ENCODE peak calls at places on chromosomes 7 and 10, in nine cellular contexts. M is psoas muscle, O is HepG2, H is IMR-90, B is ovary, K is tibial nerve, G is thyroid gland, L is foreskin keratinocyte, D is HCT116. R is an unnamed sample.

GRCh38 chr10:117755615-117756014 is 213.1 kb downstream of the EMX2 start:
- DNase-seq in G (no peak), D (no peak), O (no peak), M (no peak), L (no peak), K (no peak), H (no peak), B (no peak), R (no peak)

GRCh38 chr10:89946106-89946505 is 244.7 kb downstream of the KIF20B start:
- DNase-seq in M (no peak), D (no peak), L (no peak), H (peak; percentile 15), G (no peak), O (no peak), B (no peak), K (no peak), R (no peak)

GRCh38 chr7:38311329-38311937 is 38.0 kb upstream of the TARP start:
- DNase-seq in B (peak; percentile 43), G (peak; percentile 45), L (no peak), K (no peak), H (no peak), M (peak; percentile 37), D (no peak), O (no peak), R (peak; percentile 82)

GRCh38 chr7:106110238-106110560 is 1.9 kb downstream of the SYPL1 start:
- DNase-seq in B (no peak), O (no peak), D (no peak), M (no peak), G (no peak), L (peak; percentile 19), H (no peak), K (no peak), R (no peak)

GRCh38 chr7:12470930-12471329 is 67.3 kb upstream of the VWDE start:
- DNase-seq in K (no peak), H (no peak), D (no peak), B (no peak), G (no peak), O (no peak), M (no peak), L (no peak), R (no peak)

GRCh38 chr7:120079704-120080103 is 193.3 kb upstream of the KCND2 start:
- DNase-seq in H (no peak), D (no peak), K (no peak), O (no peak), B (no peak), G (no peak), L (no peak), M (no peak), R (no peak)

GRCh38 chr7:76065016-76065612 is 17.2 kb downstream of the MDH2 start:
- DNase-seq in M (no peak), B (no peak), L (no peak), G (no peak), H (no peak), K (no peak), O (no peak), D (no peak), R (no peak)

GRCh38 chr10:46549171-46550075 is 7.0 kb downstream of the GPRIN2 start:
- DNase-seq in B (peak; percentile 40), G (peak; percentile 7), L (no peak), M (peak; percentile 10), O (no peak), H (no peak), D (no peak), K (peak; percentile 12), R (peak; percentile 18)

GRCh38 chr7:16063691-16064090 is 357.6 kb downstream of the CRPPA start:
- DNase-seq in K (no peak), L (no peak), G (no peak), M (no peak), B (no peak), H (no peak), O (no peak), D (no peak), R (no peak)

GRCh38 chr10:37010741-37011140 is 114.7 kb upstream of the ANKRD30A start:
- DNase-seq in H (no peak), M (no peak), G (no peak), B (no peak), O (no peak), L (peak; percentile 4), D (no peak), K (no peak), R (no peak)

GRCh38 chr7:107286751-107287621 is 118.2 kb downstream of the HBP1 start:
- DNase-seq in H (no peak), K (no peak), M (no peak), G (no peak), B (no peak), O (peak; percentile 5), L (no peak), D (no peak), R (no peak)

GRCh38 chr10:103560886-103561285 is 67.4 kb downstream of the NEURL1 start:
- DNase-seq in L (no peak), D (no peak), H (no peak), M (no peak), K (no peak), B (no peak), O (no peak), G (no peak), R (no peak)

GRCh38 chr10:103563231-103564115 is 70.0 kb downstream of the NEURL1 start:
- DNase-seq in D (no peak), B (no peak), G (no peak), L (no peak), K (no peak), M (no peak), H (no peak), O (no peak), R (no peak)

GRCh38 chr10:103566536-103566935 is 73.0 kb downstream of the NEURL1 start:
- DNase-seq in M (no peak), O (no peak), K (no peak), D (no peak), L (peak; percentile 85), B (no peak), G (no peak), H (peak; percentile 34), R (no peak)

GRCh38 chr10:103564799-103565365 is 71.4 kb downstream of the NEURL1 start:
- DNase-seq in D (peak; percentile 42), K (no peak), B (no peak), O (peak; percentile 26), G (no peak), H (no peak), M (no peak), L (no peak), R (no peak)

DNA sequence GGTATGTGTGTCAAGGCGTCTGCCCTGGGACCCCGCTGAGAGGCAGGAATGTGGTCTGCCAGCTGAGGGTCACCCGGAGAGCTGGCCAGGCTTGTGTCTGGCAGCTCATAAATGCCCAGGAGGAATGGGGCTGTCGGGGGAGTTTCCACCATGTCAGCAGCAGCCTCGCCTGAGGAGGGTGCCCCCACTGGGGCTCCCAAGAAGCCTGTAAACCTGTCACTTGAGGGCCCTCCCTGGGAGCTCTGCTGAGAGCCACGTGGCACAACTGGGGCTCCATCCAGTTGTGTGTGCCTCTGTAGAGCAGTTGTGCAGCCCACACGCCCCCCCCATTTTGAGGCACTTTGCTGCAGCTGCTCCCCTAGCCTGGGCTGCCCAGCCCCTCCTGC is 70.6 kb downstream of the NEURL1 start:
- DNase-seq in B (no peak), G (no peak), M (no peak), L (no peak), O (no peak), K (no peak), H (no peak), D (no peak), R (no peak)
- H3K4me1 ChIP-seq in B (no peaks in the 10 kb centered on the region), G (no peaks in the 10 kb centered on the region), M (peaks cover 18% of the 10 kb centered on the region), L (no peaks in the 10 kb centered on the region), O (peaks cover 8% of the 10 kb centered on the region), K (no peaks in the 10 kb centered on the region), H (no peaks in the 10 kb centered on the region), D (no peaks in the 10 kb centered on the region), R (no peaks in the 10 kb centered on the region)

GRCh38 chr7:20327047-20327446 is 3.7 kb upstream of the ITGB8 start:
- DNase-seq in L (peak; percentile 56), O (no peak), G (no peak), M (no peak), K (no peak), B (no peak), D (no peak), H (peak; percentile 82), R (no peak)
- H3K27ac ChIP-seq in L (no peak overlapping the region), O (no peak overlapping the region), G (no peak overlapping the region), M (no peak overlapping the region), K (peak overlapping the region; percentile 9), B (no peak overlapping the region), D (no peak overlapping the region), H (no peak overlapping the region), R (no peak overlapping the region)

GRCh38 chr10:126060232-126060935 is 164.0 kb downstream of the FANK1 start:
- DNase-seq in M (peak; percentile 61), O (no peak), K (no peak), H (peak; percentile 79), B (peak; percentile 85), L (peak; percentile 21), G (peak; percentile 10), D (no peak), R (no peak)

GRCh38 chr10:126059101-126059826 is 162.9 kb downstream of the FANK1 start:
- DNase-seq in L (no peak), B (no peak), K (no peak), G (no peak), O (no peak), H (peak; percentile 93), M (no peak), D (no peak), R (no peak)

GRCh38 chr10:126062132-126063032 is 166.0 kb downstream of the FANK1 start:
- DNase-seq in M (peak; percentile 91), L (peak; percentile 96), B (peak; percentile 70), D (peak; percentile 82), O (no peak), K (peak; percentile 81), H (peak; percentile 98), G (peak; percentile 42), R (peak; percentile 78)

GRCh38 chr10:126063353-126063791 is 167.0 kb downstream of the FANK1 start:
- DNase-seq in B (no peak), K (no peak), L (peak; percentile 77), M (no peak), H (peak; percentile 81), D (peak; percentile 19), G (no peak), O (no peak), R (no peak)

DNA sequence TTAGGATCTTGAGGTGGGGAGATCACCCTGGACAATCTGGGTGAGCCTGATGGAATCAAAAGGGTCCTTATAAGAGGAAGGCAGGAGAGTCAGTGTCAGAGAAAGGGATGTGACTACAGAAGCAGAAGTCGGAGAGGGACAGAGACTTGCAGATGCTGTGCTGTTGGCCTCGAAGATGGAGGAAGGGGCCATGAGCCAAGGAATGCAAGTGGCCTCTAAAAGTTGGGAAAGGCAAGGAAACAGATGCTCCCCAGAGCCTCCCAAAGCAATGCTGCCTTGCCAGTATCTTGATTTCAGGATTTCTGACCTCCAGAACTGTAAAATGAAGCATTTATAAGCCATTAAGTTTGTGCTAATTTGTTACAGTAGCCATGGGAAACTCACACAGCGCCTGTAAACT is 165.2 kb downstream of the FANK1 start:
- DNase-seq in B (no peak), D (no peak), H (no peak), K (no peak), L (no peak), G (no peak), O (no peak), M (no peak), R (no peak)
- H3K4me1 ChIP-seq in B (peaks cover 24% of the 10 kb centered on the region), D (peaks cover 17% of the 10 kb centered on the region), H (peaks cover 29% of the 10 kb centered on the region), K (peaks cover 15% of the 10 kb centered on the region), L (peaks cover 42% of the 10 kb centered on the region), G (no peaks in the 10 kb centered on the region), O (no peaks in the 10 kb centered on the region), M (no peaks in the 10 kb centered on the region), R (peaks cover 41% of the 10 kb centered on the region)

GRCh38 chr10:45534572-45534971 is 138.0 kb downstream of the ZFAND4 start:
- DNase-seq in M (no peak), L (no peak), H (no peak), D (no peak), O (no peak), B (no peak), K (no peak), G (no peak), R (no peak)

GRCh38 chr10:45532501-45532900 is 140.1 kb downstream of the ZFAND4 start:
- DNase-seq in D (no peak), M (no peak), B (no peak), H (no peak), G (no peak), L (peak; percentile 57), O (no peak), K (no peak), R (no peak)
- H3K27ac ChIP-seq in D (no peak overlapping the region), M (no peak overlapping the region), B (no peak overlapping the region), H (no peak overlapping the region), G (no peak overlapping the region), L (no peak overlapping the region), O (no peak overlapping the region), K (no peak overlapping the region), R (no peak overlapping the region)

R was measured in heart left ventricle.